ENCODE peak calls at places on chromosomes 4 and X, in five cellular contexts. C is SHP77, R is GM20000, D is fibroblast of mammary gland, B is gastrocnemius medialis. Q is an unnamed sample.

GRCh38 chr4:127660486-127660885 is 27.7 kb downstream of the INTU start:
- DNase-seq in C (no peak), D (no peak), B (no peak), R (no peak), Q (no peak)

GRCh38 chr4:15513545-15513944 is 43.9 kb downstream of the CC2D2A start:
- DNase-seq in R (no peak), C (no peak), D (peak; percentile 15), B (no peak), Q (no peak)

GRCh38 chrX:16970977-16971376 is 24.5 kb downstream of the REPS2 start:
- DNase-seq in R (no peak), D (peak; percentile 72), C (no peak), B (no peak), Q (no peak)

GRCh38 chrX:117538441-117539418 is 577.9 kb downstream of the KLHL13 start:
- DNase-seq in R (no peak), D (no peak), C (no peak), B (no peak), Q (no peak)

GRCh38 chrX:51803833-51804232 is 60.6 kb downstream of the GSPT2 start:
- DNase-seq in D (peak; percentile 9), C (no peak), B (no peak), R (no peak), Q (no peak)

GRCh38 chr4:183253451-183253850 is 66.6 kb downstream of the CLDN22 start:
- DNase-seq in R (no peak), C (no peak), D (no peak), B (no peak), Q (no peak)

GRCh38 chr4:186931519-186931918 is 207.9 kb upstream of the FAT1 start:
- DNase-seq in C (no peak), B (no peak), D (peak; percentile 77), R (no peak), Q (no peak)

GRCh38 chr4:108426493-108426892 is 193.9 kb upstream of the RPL34 start:
- DNase-seq in D (peak; percentile 65), B (no peak), R (no peak), C (no peak), Q (no peak)

GRCh38 chr4:154614306-154614705 is 1.9 kb upstream of the FGG start:
- DNase-seq in D (no peak), B (no peak), C (no peak), R (no peak), Q (no peak)

GRCh38 chr4:2051086-2051485 is 8.0 kb upstream of the NAT8L start:
- DNase-seq in B (no peak), R (no peak), D (no peak), C (no peak), Q (no peak)

GRCh38 chrX:48470110-48470832 is at the start of gene SLC38A5:
- DNase-seq in D (no peak), B (no peak), C (no peak), R (no peak), Q (no peak)

GRCh38 chrX:17706676-17707075 is 30.6 kb upstream of the SCML1 start:
- DNase-seq in R (no peak), B (no peak), D (peak; percentile 63), C (no peak), Q (no peak)

GRCh38 chr4:108433832-108434231 is 186.5 kb upstream of the RPL34 start:
- DNase-seq in D (peak; percentile 47), C (no peak), R (no peak), B (no peak), Q (no peak)

GRCh38 chr4:82268050-82268825 is 105.6 kb downstream of the HNRNPD start:
- DNase-seq in C (peak; percentile 50), R (peak; percentile 58), B (peak; percentile 12), D (peak; percentile 53), Q (peak; percentile 42)

GRCh38 chr4:139978692-139979091 is 175.3 kb downstream of the MAML3 start:
- DNase-seq in D (no peak), R (peak; percentile 47), C (no peak), B (no peak), Q (no peak)

GRCh38 chrX:138128025-138128671 is 562.2 kb downstream of the ZIC3 start:
- DNase-seq in C (no peak), D (peak; percentile 45), R (peak; percentile 10), B (no peak), Q (no peak)

GRCh38 chr4:126969360-126969759 is 663.4 kb upstream of the INTU start:
- DNase-seq in D (no peak), R (no peak), B (no peak), C (no peak), Q (no peak)

GRCh38 chr4:13656569-13656988 is 29.1 kb upstream of the BOD1L1 start:
- DNase-seq in C (no peak), D (peak; percentile 78), B (no peak), R (peak; percentile 61), Q (peak; percentile 58)

GRCh38 chrX:50680990-50681389 is 133.0 kb downstream of the SHROOM4 start:
- DNase-seq in B (no peak), C (peak; percentile 0), D (no peak), R (no peak), Q (no peak)

GRCh38 chrX:15903186-15903681 is 48.6 kb upstream of the AP1S2 start:
- DNase-seq in B (no peak), C (peak; percentile 0), D (no peak), R (peak; percentile 44), Q (no peak)

GRCh38 chrX:119784747-119785446 is 6.5 kb downstream of the RPL39 start:
- DNase-seq in D (peak; percentile 40), C (no peak), R (no peak), B (no peak), Q (no peak)

GRCh38 chrX:13685126-13685763 is 3.7 kb upstream of the RAB9A start:
- DNase-seq in R (no peak), D (peak; percentile 42), C (no peak), B (no peak), Q (no peak)

GRCh38 chrX:63012574-63012973 is 338.6 kb downstream of the SPIN4 start:
- DNase-seq in C (no peak), D (peak; percentile 0), R (no peak), B (no peak), Q (no peak)

GRCh38 chrX:56025872-56026571 is 206.1 kb upstream of the KLF8 start:
- DNase-seq in R (no peak), D (no peak), C (peak; percentile 39), B (no peak), Q (no peak)

GRCh38 chr4:183747931-183748664 is 89.0 kb downstream of the TRAPPC11 start:
- DNase-seq in B (no peak), C (no peak), D (no peak), R (no peak), Q (no peak)

GRCh38 chrX:19836337-19836736 is 51.1 kb downstream of the SH3KBP1 start:
- DNase-seq in D (no peak), C (no peak), B (no peak), R (no peak), Q (no peak)

Q was measured in psoas muscle.